ENCODE peak calls at places on chromosome 11, in six cellular contexts. U is mammary epithelial cell, T is HCT116, E is astrocyte of the spinal cord, O is heart left ventricle, F is MM.1S. R is an unnamed sample.

GRCh38 chr11:71477637-71478011 is 24.6 kb downstream of the NADSYN1 start:
- DNase-seq in U (no peak), T (no peak), E (no peak), O (no peak), F (no peak), R (no peak)

GRCh38 chr11:95089620-95090542 is at the start of gene ENDOD1:
- DNase-seq in U (peak; percentile 83), T (no peak), E (peak; percentile 80), O (peak; percentile 94), F (peak; percentile 88), R (peak; percentile 91)

GRCh38 chr11:65129649-65130441 is 4.5 kb downstream of the SYVN1 start:
- DNase-seq in U (no peak), T (no peak), E (no peak), O (no peak), F (no peak), R (no peak)

GRCh38 chr11:65434057-65434666 is 11.6 kb downstream of the NEAT1 start:
- DNase-seq in U (peak; percentile 28), T (no peak), E (peak; percentile 32), O (no peak), F (no peak), R (no peak)

GRCh38 chr11:29009426-29009825 is 901.2 kb downstream of the METTL15 start:
- DNase-seq in U (no peak), T (no peak), E (peak; percentile 5), O (no peak), F (no peak), R (no peak)

GRCh38 chr11:98965775-98966174 is 55.0 kb upstream of the CNTN5 start:
- DNase-seq in U (no peak), T (no peak), E (no peak), O (no peak), F (no peak), R (no peak)

GRCh38 chr11:119734788-119735187 is 5.8 kb upstream of the NECTIN1 start:
- DNase-seq in U (no peak), T (no peak), E (no peak), O (no peak), F (no peak), R (no peak)

GRCh38 chr11:120142072-120142423 is 4.1 kb upstream of the TRIM29 start:
- DNase-seq in U (no peak), T (no peak), E (no peak), O (no peak), F (no peak), R (no peak)

GRCh38 chr11:11973361-11973800 is 35.0 kb downstream of the DKK3 start:
- DNase-seq in U (no peak), T (no peak), E (peak; percentile 67), O (peak; percentile 79), F (no peak), R (no peak)

GRCh38 chr11:119714189-119714588 is 14.8 kb downstream of the NECTIN1 start:
- DNase-seq in U (no peak), T (no peak), E (no peak), O (peak; percentile 49), F (no peak), R (no peak)

GRCh38 chr11:77154381-77155081 is 26.5 kb downstream of the MYO7A start:
- DNase-seq in U (no peak), T (no peak), E (no peak), O (peak; percentile 83), F (no peak), R (no peak)

GRCh38 chr11:120208777-120209176 is 2.1 kb upstream of the OAF start:
- DNase-seq in U (peak; percentile 79), T (no peak), E (peak; percentile 54), O (peak; percentile 67), F (no peak), R (no peak)

GRCh38 chr11:16367252-16367651 is 10.9 kb upstream of the SOX6 start:
- DNase-seq in U (no peak), T (no peak), E (no peak), O (no peak), F (no peak), R (no peak)
- H3K4me3 ChIP-seq in U (no peak overlapping the region), T (no peak overlapping the region), E (no peak overlapping the region), O (no peak overlapping the region), F (no peak overlapping the region), R (no peak overlapping the region)

GRCh38 chr11:123247498-123247799 is 52.4 kb upstream of the CLMP start:
- DNase-seq in U (no peak), T (no peak), E (no peak), O (no peak), F (no peak), R (no peak)
- TF ChIP-seq CTCF in U (no peak), T (no peak), E (no peak), O (no peak), F (no peak), R (no peak)

DNA sequence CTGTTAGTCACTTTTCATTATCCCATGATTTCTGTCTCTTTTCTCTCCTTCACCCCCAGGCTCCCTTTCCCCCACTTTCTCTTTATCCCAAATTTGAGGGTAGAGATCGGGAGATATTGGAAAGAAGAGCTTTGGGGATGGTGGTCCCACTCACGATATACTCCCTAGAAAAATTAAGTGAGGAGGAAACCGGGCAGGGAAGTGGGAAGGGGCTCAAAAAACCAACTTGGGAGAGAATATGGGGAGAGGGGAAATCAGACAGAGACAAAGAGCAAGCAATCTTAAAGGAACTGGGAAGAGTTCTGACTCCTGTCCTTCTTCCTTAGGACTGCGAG is 939 bp upstream of the DCHS1 start:
- DNase-seq in U (no peak), T (no peak), E (no peak), O (no peak), F (no peak), R (no peak)
- H3K4me3 ChIP-seq in U (no peak overlapping the region), T (no peak overlapping the region), E (no peak overlapping the region), O (peak overlapping the region; percentile 59), F (no peak overlapping the region), R (no peak overlapping the region)

GRCh38 chr11:103488579-103488978 is 379.4 kb downstream of the DYNC2H1 start:
- DNase-seq in U (no peak), T (no peak), E (no peak), O (no peak), F (no peak), R (no peak)
- TF ChIP-seq CTCF in U (no peak), T (no peak), E (no peak), O (no peak), F (no peak), R (no peak)

GRCh38 chr11:116986521-116987105 is 111.6 kb downstream of the SIK3 start:
- DNase-seq in U (peak; percentile 94), T (no peak), E (peak; percentile 78), O (no peak), F (peak; percentile 75), R (no peak)
- H3K4me3 ChIP-seq in U (peak overlapping the region; percentile 27), T (no peak overlapping the region), E (no peak overlapping the region), O (no peak overlapping the region), F (peak overlapping the region; percentile 20), R (no peak overlapping the region)

GRCh38 chr11:46347637-46348311 is 511 bp downstream of the DGKZ start:
- DNase-seq in U (no peak), T (no peak), E (no peak), O (no peak), F (no peak), R (no peak)

GRCh38 chr11:46348986-46349401 is 1.7 kb downstream of the DGKZ start:
- DNase-seq in U (no peak), T (no peak), E (no peak), O (no peak), F (peak; percentile 30), R (no peak)

GRCh38 chr11:46350695-46351094 is 3.4 kb downstream of the DGKZ start:
- DNase-seq in U (no peak), T (no peak), E (no peak), O (no peak), F (no peak), R (no peak)

GRCh38 chr11:46346886-46347636 is at the start of gene DGKZ:
- DNase-seq in U (peak; percentile 81), T (peak; percentile 35), E (peak; percentile 72), O (peak; percentile 95), F (peak; percentile 90), R (peak; percentile 77)

DNA sequence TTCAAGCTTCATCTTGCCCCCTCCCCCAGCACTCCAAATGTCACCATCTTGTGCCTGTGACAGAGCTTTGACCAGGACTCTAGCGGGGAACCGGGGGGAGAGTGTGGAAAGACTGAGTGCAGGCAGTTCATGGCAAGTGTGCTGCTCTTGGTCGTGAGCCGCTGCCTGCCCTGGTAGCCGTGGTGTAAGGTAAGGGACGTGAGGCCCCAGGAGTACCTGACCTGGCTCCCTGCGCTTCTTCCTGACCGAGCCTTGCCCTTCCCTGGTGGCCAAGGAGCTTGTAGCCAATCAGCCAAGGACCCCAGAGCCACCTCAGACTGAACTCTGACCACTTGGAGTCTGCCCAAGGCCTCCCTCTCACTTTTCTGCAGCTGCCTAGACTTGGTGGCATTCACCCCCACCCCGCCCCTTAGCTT is 1.3 kb downstream of the DGKZ start:
- DNase-seq in U (no peak), T (no peak), E (no peak), O (no peak), F (no peak), R (no peak)
- TF ChIP-seq CTCF in U (no peak), T (no peak), E (no peak), O (no peak), F (no peak), R (no peak)

GRCh38 chr11:75403983-75404658 is 4.8 kb downstream of the RPS3 start:
- DNase-seq in U (no peak), T (no peak), E (no peak), O (no peak), F (no peak), R (no peak)

GRCh38 chr11:75399344-75400109 is at the start of gene RPS3:
- DNase-seq in U (peak; percentile 89), T (peak; percentile 81), E (peak; percentile 92), O (peak; percentile 95), F (peak; percentile 91), R (peak; percentile 93)

GRCh38 chr11:75403037-75403436 is 3.7 kb downstream of the RPS3 start:
- DNase-seq in U (no peak), T (no peak), E (no peak), O (no peak), F (no peak), R (no peak)

GRCh38 chr11:75400110-75400865 is 970 bp downstream of the RPS3 start:
- DNase-seq in U (peak; percentile 22), T (no peak), E (no peak), O (no peak), F (peak; percentile 33), R (no peak)

GRCh38 chr11:75402002-75402773 is 2.9 kb downstream of the RPS3 start:
- DNase-seq in U (no peak), T (no peak), E (no peak), O (no peak), F (peak; percentile 56), R (no peak)
- H3K4me3 ChIP-seq in U (peak overlapping the region; percentile 84), T (no peak overlapping the region), E (peak overlapping the region; percentile 100), O (no peak overlapping the region), F (peak overlapping the region; percentile 96), R (peak overlapping the region; percentile 100)

GRCh38 chr11:117221775-117222517 is 9.9 kb downstream of the PCSK7 start:
- DNase-seq in U (peak; percentile 43), T (no peak), E (peak; percentile 66), O (no peak), F (no peak), R (no peak)
- TF ChIP-seq CTCF in U (no peak), T (no peak), E (peak; percentile 17), O (no peak), F (no peak), R (no peak)

R was measured in BE2C.